ENCODE peak calls at places on chromosome 20, in five cellular contexts. F, T, G, L and W are unnamed samples.

GRCh38 chr20:46282669-46283068 is 25.6 kb downstream of the CDH22 start:
- DNase-seq in F (no peak), T (no peak), G (no peak), L (no peak), W (no peak)

GRCh38 chr20:54726687-54727086 is 251.3 kb downstream of the DOK5 start:
- DNase-seq in F (no peak), T (no peak), G (no peak), L (no peak), W (no peak)

GRCh38 chr20:51014797-51015722 is 7.8 kb downstream of the KCNG1 start:
- DNase-seq in F (peak; percentile 47), T (no peak), G (no peak), L (peak; percentile 74), W (peak; percentile 89)

GRCh38 chr20:48066256-48066655 is 281.0 kb upstream of the SULF2 start:
- DNase-seq in F (no peak), T (no peak), G (no peak), L (no peak), W (no peak)

GRCh38 chr20:45639687-45640086 is 8.6 kb upstream of the WFDC9 start:
- DNase-seq in F (no peak), T (no peak), G (no peak), L (no peak), W (no peak)

GRCh38 chr20:50138479-50139393 is 14.8 kb downstream of the PEDS1 start:
- DNase-seq in F (peak; percentile 73), T (no peak), G (no peak), L (no peak), W (peak; percentile 36)

GRCh38 chr20:57433658-57434389 is 42.6 kb downstream of the RBM38 start:
- DNase-seq in F (no peak), T (no peak), G (no peak), L (no peak), W (no peak)

GRCh38 chr20:19213946-19214490 is 1.6 kb downstream of the SLC24A3 start:
- DNase-seq in F (no peak), T (no peak), G (no peak), L (no peak), W (no peak)

GRCh38 chr20:20413801-20414200 is 45.9 kb downstream of the INSM1 start:
- DNase-seq in F (no peak), T (no peak), G (no peak), L (no peak), W (no peak)

GRCh38 chr20:11248691-11249178 is 574.9 kb upstream of the JAG1 start:
- DNase-seq in F (no peak), T (no peak), G (no peak), L (no peak), W (no peak)

GRCh38 chr20:47740225-47741184 is 44.8 kb downstream of the SULF2 start:
- DNase-seq in F (no peak), T (no peak), G (no peak), L (peak; percentile 24), W (peak; percentile 45)

GRCh38 chr20:20743511-20744169 is 31.2 kb upstream of the RALGAPA2 start:
- DNase-seq in F (peak; percentile 57), T (no peak), G (no peak), L (no peak), W (peak; percentile 21)

GRCh38 chr20:9949563-9949962 is 85.2 kb upstream of the ANKEF1 start:
- DNase-seq in F (no peak), T (no peak), G (no peak), L (no peak), W (no peak)

GRCh38 chr20:5705827-5706226 is 44.4 kb upstream of the SHLD1 start:
- DNase-seq in F (no peak), T (no peak), G (no peak), L (no peak), W (no peak)

GRCh38 chr20:19943021-19943659 is 74.0 kb upstream of the NAA20 start:
- DNase-seq in F (no peak), T (no peak), G (no peak), L (no peak), W (no peak)

GRCh38 chr20:20373046-20373706 is 5.3 kb downstream of the INSM1 start:
- DNase-seq in F (no peak), T (no peak), G (no peak), L (no peak), W (no peak)

GRCh38 chr20:17083738-17084137 is 143.1 kb upstream of the PCSK2 start:
- DNase-seq in F (peak; percentile 10), T (no peak), G (no peak), L (no peak), W (peak; percentile 31)

GRCh38 chr20:21149344-21149743 is 23.5 kb downstream of the KIZ start:
- DNase-seq in F (no peak), T (no peak), G (no peak), L (no peak), W (no peak)

GRCh38 chr20:61434361-61434781 is 182.3 kb downstream of the CDH4 start:
- DNase-seq in F (no peak), T (no peak), G (no peak), L (no peak), W (no peak)

GRCh38 chr20:49484180-49485140 is 2.0 kb upstream of the KCNB1 start:
- DNase-seq in F (peak; percentile 68), T (peak; percentile 57), G (no peak), L (peak; percentile 73), W (peak; percentile 90)

GRCh38 chr20:57186192-57186591 is 80.2 kb downstream of the BMP7 start:
- DNase-seq in F (no peak), T (no peak), G (no peak), L (no peak), W (no peak)

DNA sequence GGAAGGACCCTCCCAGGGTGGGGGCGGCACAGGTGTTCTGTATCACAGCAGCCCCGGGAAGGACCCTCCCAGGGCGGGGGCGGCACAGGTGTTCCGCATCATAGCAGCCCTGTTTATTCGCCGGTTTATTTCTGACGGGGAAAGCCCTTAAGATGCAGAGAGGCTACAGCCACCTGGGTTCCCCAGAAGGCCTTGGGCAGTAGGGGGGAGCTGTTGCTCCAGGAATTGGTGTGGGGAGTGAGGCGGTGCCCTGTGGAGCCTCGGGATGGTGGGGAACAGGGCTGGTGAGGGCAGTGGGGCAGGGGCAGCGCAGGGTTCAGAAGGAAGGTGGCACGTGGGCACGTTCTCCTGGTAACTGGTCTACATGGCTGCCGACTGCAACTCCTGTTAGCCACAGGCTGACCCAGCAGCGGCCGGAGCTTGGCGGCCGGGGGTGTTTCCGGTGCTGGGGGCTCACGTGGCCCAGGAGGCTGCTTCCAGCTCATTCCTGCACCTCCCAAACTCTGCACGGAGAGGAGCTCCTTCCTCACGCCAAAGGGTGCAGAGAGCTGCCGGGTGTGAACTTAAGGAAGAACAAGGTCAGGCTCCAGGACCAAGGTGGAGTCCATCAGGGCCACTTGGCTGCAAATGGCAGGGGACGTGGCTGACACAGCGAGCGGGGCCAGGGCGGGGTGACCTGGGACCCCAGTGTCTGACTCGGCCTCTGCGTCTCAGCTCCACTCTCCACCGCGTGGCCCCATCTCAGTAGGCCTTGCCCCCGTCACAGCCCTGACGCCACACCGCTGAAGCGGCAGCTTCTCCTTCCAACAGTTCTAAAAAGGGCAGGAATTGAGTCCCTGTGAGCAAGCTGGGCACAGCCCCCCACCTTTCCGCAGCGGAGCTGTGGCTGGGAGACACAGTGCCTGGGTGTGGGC is 13.2 kb downstream of the SLCO4A1 start:
- DNase-seq in F (no peak), T (no peak), G (no peak), L (no peak), W (no peak)
- TF ChIP-seq MAX in F (no peak), T (no peak), G (no peak), L (no peak), W (no peak)

DNA sequence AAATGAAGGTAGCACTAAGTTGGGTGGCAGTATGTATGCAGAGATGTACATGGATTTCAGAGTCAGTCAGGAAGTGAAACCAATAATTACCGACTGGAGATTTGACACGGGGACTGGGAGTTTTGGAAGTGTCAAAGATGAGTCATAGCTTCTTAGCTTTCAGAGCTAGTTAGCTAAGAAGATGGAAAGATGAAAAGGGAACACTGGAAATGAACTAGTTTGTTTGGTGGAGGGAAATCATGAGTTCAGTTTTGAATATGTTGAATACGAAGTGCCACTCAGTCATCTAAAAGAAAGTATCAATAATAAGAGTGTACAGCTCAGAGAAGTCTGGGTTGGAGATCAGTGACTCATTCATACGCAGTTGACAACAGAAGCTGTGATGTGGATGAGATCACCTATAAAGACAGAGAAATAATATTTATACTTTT is 7.5 kb downstream of the ESF1 start:
- DNase-seq in F (no peak), T (no peak), G (no peak), L (no peak), W (no peak)
- TF ChIP-seq ATF2 in F (no peak), T (no peak), G (peak; percentile 18), L (no peak), W (no peak)

GRCh38 chr20:36472656-36473071 is 68.7 kb upstream of the MYL9 start:
- DNase-seq in F (no peak), T (no peak), G (no peak), L (peak; percentile 73), W (peak; percentile 68)
- TF ChIP-seq MAX in F (no peak), T (no peak), G (no peak), L (no peak), W (no peak)

GRCh38 chr20:52346797-52347196 is 155.2 kb upstream of the ZFP64 start:
- DNase-seq in F (no peak), T (no peak), G (no peak), L (no peak), W (no peak)

GRCh38 chr20:52349806-52350205 is 158.2 kb upstream of the ZFP64 start:
- DNase-seq in F (no peak), T (no peak), G (no peak), L (no peak), W (no peak)

GRCh38 chr20:52342913-52343312 is 151.3 kb upstream of the ZFP64 start:
- DNase-seq in F (no peak), T (no peak), G (no peak), L (no peak), W (no peak)

DNA sequence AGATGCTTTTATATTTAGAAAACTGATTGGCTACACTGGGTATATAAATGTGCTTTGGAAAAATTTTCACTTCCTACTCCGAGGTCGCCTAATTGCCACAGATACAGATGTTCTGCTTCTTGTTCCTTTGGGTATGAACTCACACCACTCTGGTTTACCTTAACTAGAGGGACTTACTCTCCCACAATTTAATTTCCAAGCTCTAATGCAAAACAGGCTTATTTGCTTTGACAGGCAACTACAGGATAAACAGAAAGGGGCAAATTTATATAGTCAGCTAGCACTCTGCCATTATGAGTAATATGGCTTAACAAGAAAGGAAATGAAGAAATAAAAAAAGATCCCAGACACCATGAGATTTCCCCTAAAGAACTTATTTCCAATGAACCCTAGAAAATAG is 156.9 kb upstream of the ZFP64 start:
- DNase-seq in F (no peak), T (no peak), G (no peak), L (no peak), W (no peak)
- TF ChIP-seq ATF2 in F (no peak), T (no peak), G (no peak), L (no peak), W (no peak)

GRCh38 chr20:34579936-34580587 is 21.5 kb downstream of the MAP1LC3A start:
- DNase-seq in F (no peak), T (no peak), G (peak; percentile 67), L (no peak), W (no peak)
- TF ChIP-seq MAX in F (no peak), T (no peak), G (no peak), L (no peak), W (no peak)

DNA sequence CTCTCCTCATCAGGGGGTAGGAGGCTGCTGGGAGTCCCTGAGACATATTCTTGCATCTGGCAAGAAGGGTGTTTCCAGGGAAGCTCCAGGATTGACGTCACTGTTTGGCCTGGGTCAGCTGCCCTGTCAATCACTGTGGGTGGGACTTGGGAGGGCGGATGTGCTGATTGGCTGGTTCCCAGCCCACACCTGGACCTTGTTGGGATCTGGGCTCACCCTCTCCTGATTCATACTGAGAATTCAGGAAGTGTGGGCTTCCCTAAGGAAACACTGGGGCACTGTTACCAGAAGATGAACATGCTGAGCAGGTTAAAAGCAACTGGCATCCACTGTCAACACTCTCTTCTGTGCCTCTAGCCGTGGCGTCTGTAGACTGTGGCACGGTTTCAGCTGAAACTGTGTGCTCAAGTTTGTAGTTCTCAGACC is 36.5 kb downstream of the CDH26 start:
- DNase-seq in F (no peak), T (peak; percentile 65), G (no peak), L (peak; percentile 38), W (peak; percentile 78)
- TF ChIP-seq ATF2 in F (no peak), T (no peak), G (no peak), L (no peak), W (no peak)